ENCODE peak calls at places on chromosomes 3 and 15, in four cellular contexts. Z is MM.1S, C is hepatocyte, B is activated gamma-delta T cell treated with Interleukin-2 at 50 U/mL for 16 hours. M is an unnamed sample.

GRCh38 chr3:126964261-126964660 is 18.7 kb upstream of the PLXNA1 start:
- DNase-seq in Z (no peak), C (no peak), B (no peak), M (no peak)

GRCh38 chr3:127836004-127836882 is 13.9 kb upstream of the MGLL start:
- DNase-seq in Z (peak; percentile 70), C (no peak), B (no peak), M (no peak)

GRCh38 chr3:178181784-178182183 is 354.5 kb upstream of the KCNMB2 start:
- DNase-seq in Z (no peak), C (no peak), B (no peak), M (no peak)

GRCh38 chr3:61927332-61927731 is 366.0 kb downstream of the PTPRG start:
- DNase-seq in Z (no peak), C (peak; percentile 60), B (no peak), M (no peak)

GRCh38 chr15:85003593-85004312 is 22.1 kb downstream of the PDE8A start:
- DNase-seq in Z (no peak), C (no peak), B (no peak), M (no peak)

GRCh38 chr3:66400381-66401156 is 100.3 kb downstream of the LRIG1 start:
- DNase-seq in Z (no peak), C (no peak), B (no peak), M (peak; percentile 75)

GRCh38 chr15:70324001-70324974 is 226.6 kb upstream of the TLE3 start:
- DNase-seq in Z (no peak), C (peak; percentile 77), B (no peak), M (peak; percentile 89)

GRCh38 chr15:97791824-97792792 is 168.4 kb upstream of the ARRDC4 start:
- DNase-seq in Z (no peak), C (peak; percentile 6), B (no peak), M (no peak)

GRCh38 chr3:158683216-158683975 is 10.9 kb upstream of the LXN start:
- DNase-seq in Z (no peak), C (no peak), B (no peak), M (no peak)

GRCh38 chr3:35422826-35423601 is 216.3 kb upstream of the ARPP21 start:
- DNase-seq in Z (no peak), C (no peak), B (no peak), M (no peak)

GRCh38 chr15:45670061-45670460 is 35.2 kb downstream of the SQOR start:
- DNase-seq in Z (no peak), C (no peak), B (no peak), M (no peak)

GRCh38 chr3:48222616-48223513 is at the start of gene CAMP:
- DNase-seq in Z (no peak), C (peak; percentile 70), B (no peak), M (no peak)

GRCh38 chr15:63083541-63083940 is 38.1 kb upstream of the LACTB start:
- DNase-seq in Z (no peak), C (no peak), B (no peak), M (peak; percentile 79)

GRCh38 chr15:36370735-36371115 is 208.7 kb upstream of the CDIN1 start:
- DNase-seq in Z (no peak), C (no peak), B (no peak), M (no peak)

GRCh38 chr3:62554264-62554799 is 181.0 kb upstream of the FEZF2 start:
- DNase-seq in Z (no peak), C (no peak), B (no peak), M (no peak)

GRCh38 chr3:124620600-124621063 is 109.6 kb upstream of the UMPS start:
- DNase-seq in Z (peak; percentile 29), C (peak; percentile 80), B (peak; percentile 6), M (peak; percentile 87)

GRCh38 chr15:38085104-38085503 is 150.7 kb downstream of the TMCO5A start:
- DNase-seq in Z (peak; percentile 93), C (no peak), B (no peak), M (no peak)

GRCh38 chr15:71595846-71596553 is 214.4 kb upstream of the NR2E3 start:
- DNase-seq in Z (no peak), C (no peak), B (no peak), M (no peak)

GRCh38 chr3:46664971-46665762 is 28.3 kb downstream of the ALS2CL start:
- DNase-seq in Z (no peak), C (no peak), B (no peak), M (peak; percentile 29)

GRCh38 chr3:124263168-124263567 is 271.2 kb upstream of the ROPN1 start:
- DNase-seq in Z (no peak), C (peak; percentile 20), B (no peak), M (peak; percentile 80)

GRCh38 chr3:134057006-134057832 is 27.5 kb upstream of the SLCO2A1 start:
- DNase-seq in Z (no peak), C (no peak), B (no peak), M (peak; percentile 50)

GRCh38 chr3:32138545-32139104 is 32.2 kb downstream of the GPD1L start:
- DNase-seq in Z (no peak), C (no peak), B (no peak), M (no peak)

GRCh38 chr15:60814062-60814461 is 335.1 kb upstream of the ICE2 start:
- DNase-seq in Z (no peak), C (no peak), B (no peak), M (no peak)

GRCh38 chr15:68423359-68424028 is 8.5 kb downstream of the ITGA11 start:
- DNase-seq in Z (no peak), C (no peak), B (no peak), M (peak; percentile 45)

GRCh38 chr15:84748274-84749110 is at the start of gene ZNF592:
- DNase-seq in Z (peak; percentile 80), C (peak; percentile 93), B (peak; percentile 79), M (peak; percentile 89)

GRCh38 chr3:188697127-188697526 is 474.6 kb upstream of the TPRG1 start:
- DNase-seq in Z (no peak), C (no peak), B (no peak), M (no peak)

GRCh38 chr3:72590732-72591192 is 257.5 kb downstream of the SHQ1 start:
- DNase-seq in Z (no peak), C (no peak), B (no peak), M (peak; percentile 70)